ENCODE peak calls at places on chromosome 7, in five cellular contexts. J, R, X, M and C are unnamed samples.

GRCh38 chr7:96183163-96183562 is 138.7 kb downstream of the SLC25A13 start:
- DNase-seq in X (no peak), J (no peak), M (no peak), R (no peak), C (no peak)

GRCh38 chr7:84247591-84247990 is 53.0 kb upstream of the SEMA3A start:
- DNase-seq in R (no peak), X (peak), M (peak), J (no peak), C (no peak)

GRCh38 chr7:149171894-149172533 is 23.3 kb upstream of the ZNF282 start:
- DNase-seq in R (no peak), J (no peak), M (no peak), X (peak), C (no peak)

GRCh38 chr7:114416089-114416990 is 1.7 kb downstream of the FOXP2 start:
- DNase-seq in R (no peak), J (no peak), M (no peak), X (no peak), C (no peak)

GRCh38 chr7:24963218-24963617 is 16.8 kb downstream of the OSBPL3 start:
- DNase-seq in J (peak), X (peak), R (no peak), M (peak), C (no peak)

GRCh38 chr7:41702635-41703371 is at the start of gene INHBA:
- DNase-seq in J (no peak), R (peak), M (peak), X (peak), C (peak)

GRCh38 chr7:83599131-83599530 is 49.8 kb downstream of the SEMA3E start:
- DNase-seq in J (no peak), R (no peak), M (peak), X (no peak), C (no peak)

GRCh38 chr7:8147760-8148463 is 114.1 kb downstream of the ICA1 start:
- DNase-seq in J (no peak), M (no peak), X (no peak), R (no peak), C (no peak)

GRCh38 chr7:72343991-72344390 is 68.1 kb downstream of the CALN1 start:
- DNase-seq in R (no peak), X (no peak), J (no peak), M (no peak), C (no peak)

GRCh38 chr7:82559203-82559805 is 115.7 kb upstream of the CACNA2D1 start:
- DNase-seq in R (no peak), M (no peak), J (no peak), X (peak), C (no peak)

GRCh38 chr7:135299245-135299644 is 65.6 kb downstream of the STRA8 start:
- DNase-seq in R (no peak), J (no peak), X (no peak), M (no peak), C (no peak)

GRCh38 chr7:157540020-157540419 is 203.2 kb downstream of the DNAJB6 start:
- DNase-seq in J (no peak), X (no peak), R (no peak), M (no peak), C (no peak)

GRCh38 chr7:73329861-73330581 is 2.1 kb downstream of the FKBP6 start:
- DNase-seq in M (peak), R (no peak), X (peak), J (no peak), C (no peak)

GRCh38 chr7:82481499-82482097 is 38.0 kb upstream of the CACNA2D1 start:
- DNase-seq in X (peak), M (peak), J (no peak), R (no peak), C (peak)

GRCh38 chr7:48708635-48709034 is 215.7 kb upstream of the CDC14C start:
- DNase-seq in R (no peak), X (no peak), J (no peak), M (peak), C (no peak)

GRCh38 chr7:2592375-2592865 is 33.6 kb downstream of the IQCE start:
- DNase-seq in J (no peak), M (no peak), X (no peak), R (no peak), C (no peak)

GRCh38 chr7:70208236-70209063 is 610.2 kb downstream of the AUTS2 start:
- DNase-seq in X (peak), M (peak), J (no peak), R (no peak), C (no peak)

GRCh38 chr7:45506059-45506458 is 68.1 kb upstream of the ADCY1 start:
- DNase-seq in R (no peak), X (no peak), M (no peak), J (no peak), C (no peak)

GRCh38 chr7:99167072-99167471 is 23.2 kb upstream of the SMURF1 start:
- DNase-seq in J (no peak), X (no peak), M (no peak), R (no peak), C (no peak)

GRCh38 chr7:64313740-64314491 is at the start of gene ZNF736:
- DNase-seq in J (peak), R (peak), X (peak), M (peak), C (peak)

GRCh38 chr7:41134242-41134872 is 568.5 kb downstream of the INHBA start:
- DNase-seq in X (peak), R (no peak), J (no peak), M (peak), C (no peak)

GRCh38 chr7:127066974-127067373 is 185.8 kb downstream of the GRM8 start:
- DNase-seq in X (no peak), R (no peak), J (no peak), M (no peak), C (no peak)

GRCh38 chr7:44914992-44915607 is 29.8 kb upstream of the PURB start:
- DNase-seq in X (no peak), M (peak), R (no peak), J (no peak), C (no peak)

GRCh38 chr7:66697451-66698438 is 42.8 kb upstream of the RABGEF1 start:
- DNase-seq in M (peak), J (no peak), R (no peak), X (peak), C (peak)

GRCh38 chr7:28240466-28240865 is 59.9 kb upstream of the JAZF1 start:
- DNase-seq in M (no peak), J (no peak), X (no peak), R (no peak), C (no peak)

GRCh38 chr7:44150466-44150832 is 9.3 kb upstream of the MYL7 start:
- DNase-seq in X (no peak), M (no peak), J (no peak), R (no peak), C (no peak)

GRCh38 chr7:93715234-93715633 is 140.7 kb upstream of the CALCR start:
- DNase-seq in J (peak), M (peak), X (peak), R (peak), C (no peak)

GRCh38 chr7:18064242-18064838 is 36.7 kb upstream of the PRPS1L1 start:
- DNase-seq in X (no peak), M (no peak), J (no peak), R (no peak), C (no peak)

GRCh38 chr7:64863021-64863420 is 40.1 kb upstream of the ZNF273 start:
- DNase-seq in R (no peak), J (no peak), M (no peak), X (no peak), C (no peak)

DNA sequence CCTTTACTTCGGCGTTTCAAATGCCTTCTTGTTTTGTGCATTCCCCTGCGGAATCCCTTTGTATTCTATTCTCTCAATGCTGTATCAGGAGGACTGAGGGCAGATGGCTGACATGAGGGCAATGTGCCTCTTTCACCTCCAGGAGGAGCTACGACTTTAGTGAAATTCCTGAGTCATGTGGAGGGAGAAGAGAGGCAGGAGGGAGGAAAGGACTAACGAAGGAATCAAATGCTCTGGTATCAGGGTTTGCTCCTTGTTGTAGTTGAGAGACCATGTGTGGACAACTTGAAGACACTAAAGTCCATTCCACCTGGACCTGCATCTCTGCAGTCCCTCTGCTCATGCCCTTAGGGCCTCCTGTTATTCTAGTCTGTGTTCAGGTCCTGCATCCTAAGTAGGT is 40.2 kb upstream of the PRSS58 start:
- DNase-seq in R (no peak), X (no peak), J (no peak), M (no peak), C (no peak)
- TF ChIP-seq CTCF in R (no peak), X (no peak), J (no peak), M (peak), C (peak)

GRCh38 chr7:151460474-151460855 is 20.5 kb upstream of the CRYGN start:
- DNase-seq in J (peak), M (no peak), R (no peak), X (no peak), C (no peak)
- H3K4me3 ChIP-seq in J (no peak), M (no peak), R (peak), X (peak), C (no peak)

GRCh38 chr7:111833461-111833860 is 271.2 kb upstream of the IMMP2L start:
- DNase-seq in R (no peak), J (no peak), M (peak), X (peak), C (no peak)

GRCh38 chr7:111832159-111832558 is 269.9 kb upstream of the IMMP2L start:
- DNase-seq in X (no peak), J (no peak), M (no peak), R (no peak), C (no peak)

GRCh38 chr7:111835066-111835465 is 272.8 kb upstream of the IMMP2L start:
- DNase-seq in J (no peak), M (peak), X (peak), R (no peak), C (peak)

GRCh38 chr7:111836592-111836991 is 274.3 kb upstream of the IMMP2L start:
- DNase-seq in J (no peak), M (no peak), R (no peak), X (no peak), C (no peak)

GRCh38 chr7:111834367-111834766 is 272.1 kb upstream of the IMMP2L start:
- DNase-seq in X (no peak), M (no peak), J (no peak), R (no peak), C (no peak)
- TF ChIP-seq CTCF in X (no peak), M (no peak), J (no peak), R (no peak), C (no peak)

GRCh38 chr7:80632074-80632473 is 6.4 kb upstream of the CD36 start:
- DNase-seq in M (no peak), J (no peak), X (no peak), R (no peak), C (no peak)

GRCh38 chr7:80632819-80633218 is 5.6 kb upstream of the CD36 start:
- DNase-seq in J (no peak), R (no peak), M (no peak), X (no peak), C (no peak)

GRCh38 chr7:80634505-80634904 is 3.9 kb upstream of the CD36 start:
- DNase-seq in X (peak), J (no peak), R (no peak), M (peak), C (peak)

GRCh38 chr7:80629023-80629422 is 9.4 kb upstream of the CD36 start:
- DNase-seq in X (no peak), M (no peak), R (no peak), J (no peak), C (no peak)

DNA sequence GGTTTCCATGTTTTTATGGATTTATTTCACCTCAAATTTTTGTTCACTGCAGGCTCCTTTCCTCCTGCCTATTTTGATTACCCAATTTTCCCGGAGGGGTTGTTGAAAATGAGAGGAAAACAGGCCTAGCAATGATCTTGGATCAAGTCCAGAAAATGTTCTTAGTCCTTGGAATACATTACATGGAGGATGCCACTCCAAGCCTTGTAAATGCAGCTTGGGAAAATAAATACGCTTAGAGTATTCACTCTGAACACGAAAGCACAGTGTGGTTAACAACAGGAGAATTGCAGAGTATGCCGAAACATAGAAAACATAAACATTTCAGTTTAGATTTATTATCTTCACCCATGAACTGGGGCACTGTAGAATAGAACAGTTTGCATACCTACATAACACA is 7.8 kb upstream of the CD36 start:
- DNase-seq in J (no peak), M (peak), X (peak), R (no peak), C (no peak)
- H3K4me3 ChIP-seq in J (no peak), M (no peak), X (no peak), R (no peak), C (no peak)

GRCh38 chr7:12431886-12432285 is 28.2 kb upstream of the VWDE start:
- DNase-seq in R (no peak), M (peak), J (no peak), X (no peak), C (no peak)

GRCh38 chr7:12440229-12440628 is 36.6 kb upstream of the VWDE start:
- DNase-seq in M (no peak), X (no peak), R (no peak), J (no peak), C (no peak)

GRCh38 chr7:12434012-12434642 is 30.5 kb upstream of the VWDE start:
- DNase-seq in M (no peak), X (no peak), J (no peak), R (no peak), C (no peak)

GRCh38 chr7:12436126-12436525 is 32.5 kb upstream of the VWDE start:
- DNase-seq in R (no peak), J (no peak), X (no peak), M (no peak), C (no peak)

GRCh38 chr7:12436896-12437535 is 33.4 kb upstream of the VWDE start:
- DNase-seq in X (peak), R (no peak), M (peak), J (no peak), C (no peak)
- TF ChIP-seq CTCF in X (no peak), R (no peak), M (peak), J (no peak), C (peak)

DNA sequence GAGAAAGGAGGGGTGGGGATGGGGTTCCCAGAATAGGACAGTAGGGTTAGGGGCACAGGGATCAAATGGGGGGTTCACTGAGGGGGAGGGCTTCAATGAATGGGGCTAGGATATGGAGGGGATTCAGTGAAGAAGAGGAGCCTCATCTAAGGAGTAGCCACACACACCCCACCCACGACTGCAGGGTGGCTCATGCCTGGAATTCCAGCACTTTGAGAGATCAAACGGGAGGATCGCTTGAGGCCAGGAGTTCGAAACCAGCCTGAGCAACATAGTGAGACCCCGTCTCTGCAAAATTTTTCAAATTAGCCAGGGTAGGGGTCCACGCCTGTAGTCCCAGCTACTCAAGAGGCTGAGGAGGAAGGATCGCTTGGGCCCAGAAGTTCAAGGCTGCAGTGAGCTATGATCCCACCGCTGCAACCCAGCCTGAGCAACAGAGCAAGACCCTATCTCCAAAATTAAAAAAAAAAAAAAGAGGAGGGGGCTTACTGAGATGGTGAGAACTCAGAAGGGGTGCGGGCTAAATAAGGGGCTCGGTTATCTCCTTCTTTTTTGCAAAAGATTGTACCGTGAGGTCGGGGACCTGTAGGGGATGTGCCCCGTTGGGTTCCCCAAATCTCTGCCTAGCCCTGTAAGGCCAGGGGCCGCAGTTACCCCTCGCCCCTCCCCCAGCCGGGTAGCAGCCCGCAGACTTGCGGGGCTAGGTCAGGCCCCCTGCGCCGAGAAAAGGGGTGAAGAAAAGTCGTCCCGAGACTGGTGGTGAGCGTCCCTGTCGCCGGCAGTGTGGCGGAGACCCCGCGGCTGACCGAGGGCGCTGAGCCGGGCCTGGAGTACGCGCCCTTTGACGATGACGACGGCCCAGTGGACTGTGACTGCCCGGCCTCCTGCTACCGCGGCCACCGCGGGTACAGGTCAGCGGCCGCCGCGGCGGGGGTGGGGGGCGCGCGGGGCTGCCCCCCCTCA is 43.1 kb upstream of the HSPB1 start:
- DNase-seq in M (no peak), X (no peak), J (no peak), R (no peak), C (no peak)
- H3K4me3 ChIP-seq in M (no peak), X (no peak), J (no peak), R (no peak), C (no peak)

DNA sequence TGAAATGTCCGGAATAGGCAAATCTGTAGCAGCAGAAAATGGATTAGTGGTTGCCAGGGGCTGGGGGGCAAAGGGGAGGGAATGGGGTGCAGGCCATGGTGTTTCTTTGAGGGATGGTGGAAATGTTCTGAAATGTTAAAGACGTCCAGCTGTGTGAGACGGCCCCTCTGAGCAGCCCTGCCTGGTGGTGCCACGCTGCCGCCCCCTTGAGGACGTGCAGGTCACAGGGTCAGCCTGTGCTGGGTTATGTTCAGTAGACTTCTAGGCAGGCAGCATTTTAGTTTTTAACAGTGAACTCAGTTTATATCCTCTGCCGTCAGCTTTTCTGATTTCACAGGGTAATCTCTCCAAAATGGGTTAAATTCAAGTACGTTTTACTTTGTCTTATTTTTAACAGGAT is 9.4 kb downstream of the NUB1 start:
- DNase-seq in M (no peak), J (no peak), X (no peak), R (no peak), C (no peak)
- TF ChIP-seq CTCF in M (peak), J (no peak), X (no peak), R (no peak), C (peak)

GRCh38 chr7:26553128-26553527 is 261.5 kb downstream of the SNX10 start:
- DNase-seq in M (no peak), R (no peak), X (no peak), J (no peak), C (no peak)
- H3K4me3 ChIP-seq in M (no peak), R (no peak), X (no peak), J (no peak), C (no peak)